ENCODE peak calls at places on chromosomes 16 and 17, in seven cellular contexts. O is stimulated activated CD4-positive, alpha-beta T cell treated with anti-CD3 and anti-CD28 coated beads, Interleukin-2, amount 100 ng/mL, for 24 hours; P is fibroblast of pulmonary artery; S is neural crest cell; J is hypothalamus; D is transverse colon; M is HFFc6. X is an unnamed sample.

GRCh38 chr17:65455972-65456343 is 105.5 kb downstream of the AXIN2 start:
- DNase-seq in M (no peak), P (peak), D (peak), S (no peak), O (peak), J (no peak), X (peak)

GRCh38 chr17:7438050-7438614 is 1.2 kb upstream of the FGF11 start:
- DNase-seq in J (peak), M (no peak), S (no peak), P (no peak), O (peak), D (peak), X (no peak)

GRCh38 chr17:2872282-2872681 is 76.0 kb downstream of the RAP1GAP2 start:
- DNase-seq in M (no peak), S (no peak), D (no peak), J (no peak), O (no peak), P (no peak), X (no peak)

GRCh38 chr16:68479271-68479670 is 31.0 kb upstream of the SMPD3 start:
- DNase-seq in M (no peak), D (no peak), P (no peak), O (no peak), S (no peak), J (no peak), X (no peak)

GRCh38 chr17:32274101-32274500 is 8.5 kb downstream of the RHBDL3 start:
- DNase-seq in M (no peak), D (no peak), P (no peak), J (no peak), S (no peak), O (no peak), X (no peak)

GRCh38 chr16:11627822-11628457 is 40.3 kb upstream of the SNN start:
- DNase-seq in J (no peak), O (peak), S (no peak), M (peak), P (peak), D (no peak), X (no peak)

GRCh38 chr17:30225919-30226553 is 9.5 kb downstream of the SLC6A4 start:
- DNase-seq in J (no peak), M (no peak), S (no peak), O (no peak), P (no peak), D (no peak), X (no peak)

GRCh38 chr16:48629531-48629930 is 19.6 kb upstream of the N4BP1 start:
- DNase-seq in D (no peak), J (no peak), S (no peak), P (no peak), O (no peak), M (no peak), X (no peak)

GRCh38 chr17:56317351-56318208 is 164.3 kb downstream of the ANKFN1 start:
- DNase-seq in S (no peak), O (no peak), J (no peak), D (no peak), M (no peak), P (peak), X (no peak)

GRCh38 chr16:30437511-30438046 is 7.7 kb upstream of the DCTPP1 start:
- DNase-seq in P (no peak), O (no peak), S (no peak), M (no peak), D (no peak), J (no peak), X (peak)

GRCh38 chr17:63946440-63947363 is 14.6 kb upstream of the CD79B start:
- DNase-seq in O (peak), J (peak), M (no peak), D (peak), S (peak), P (peak), X (no peak)

GRCh38 chr16:85346404-85347212 is 234.3 kb upstream of the CIBAR2 start:
- DNase-seq in S (no peak), J (no peak), M (no peak), O (no peak), P (no peak), D (no peak), X (no peak)

GRCh38 chr17:1882836-1883235 is 53.0 kb downstream of the RPA1 start:
- DNase-seq in S (no peak), J (no peak), P (peak), M (peak), O (no peak), D (no peak), X (no peak)

GRCh38 chr16:11957591-11958395 is 7.2 kb upstream of the TNFRSF17 start:
- DNase-seq in P (no peak), M (no peak), S (no peak), J (no peak), D (no peak), O (no peak), X (no peak)

GRCh38 chr16:27852681-27853080 is 210.8 kb downstream of the GSG1L start:
- DNase-seq in O (no peak), M (no peak), P (no peak), S (no peak), J (no peak), D (no peak), X (no peak)

GRCh38 chr16:57386381-57386951 is 14.2 kb downstream of the CX3CL1 start:
- DNase-seq in M (no peak), D (no peak), J (no peak), O (no peak), P (peak), S (no peak), X (no peak)

GRCh38 chr17:49976163-49976827 is 7.3 kb downstream of the DLX4 start:
- DNase-seq in O (no peak), P (no peak), M (no peak), D (no peak), S (no peak), J (no peak), X (peak)

GRCh38 chr17:50447870-50448573 is 20.7 kb downstream of the CHAD start:
- DNase-seq in S (no peak), M (no peak), D (peak), O (no peak), J (no peak), P (no peak), X (no peak)

GRCh38 chr17:57601328-57601727 is 143.8 kb downstream of the CCDC182 start:
- DNase-seq in O (no peak), P (no peak), S (no peak), M (no peak), J (no peak), D (no peak), X (no peak)

GRCh38 chr17:64196626-64197025 is 66.4 kb downstream of the TEX2 start:
- DNase-seq in S (no peak), M (peak), O (no peak), P (peak), J (no peak), D (no peak), X (no peak)

GRCh38 chr16:87685405-87685755 is 80.4 kb downstream of the KLHDC4 start:
- DNase-seq in J (no peak), D (no peak), P (no peak), M (no peak), O (no peak), S (no peak), X (no peak)

GRCh38 chr17:179721-180379 is 1.6 kb downstream of the DOC2B start:
- DNase-seq in P (no peak), D (no peak), M (no peak), O (no peak), S (no peak), J (peak), X (no peak)

X was measured in LNCaP clone FGC.